ENCODE peak calls at places on chromosomes 5 and 9, in seven cellular contexts. One of them, this sample, is unnamed.

GRCh38 chr5:73434461-73434860 is 14.1 kb downstream of the FOXD1 start:
- DNase-seq in activated T-cell treated with anti-CD3 and anti-CD28 coated beads for 48 hours: no peak
- DNase-seq in HFF-Myc: no peak
- DNase-seq in Right ventricle myocardium inferior: no peak
- DNase-seq in HT1080: no peak
- DNase-seq in AG10803: no peak
- DNase-seq in left ventricle myocardium inferior: no peak
- DNase-seq in this sample: no peak

GRCh38 chr5:85453026-85453349 is 1068.3 kb upstream of the EDIL3 start:
- DNase-seq in activated T-cell treated with anti-CD3 and anti-CD28 coated beads for 48 hours: no peak
- DNase-seq in HFF-Myc: no peak
- DNase-seq in Right ventricle myocardium inferior: no peak
- DNase-seq in HT1080: peak
- DNase-seq in AG10803: no peak
- DNase-seq in left ventricle myocardium inferior: no peak
- DNase-seq in this sample: no peak

GRCh38 chr9:581673-582497 is 259.6 kb upstream of the DMRT1 start:
- DNase-seq in activated T-cell treated with anti-CD3 and anti-CD28 coated beads for 48 hours: no peak
- DNase-seq in HFF-Myc: no peak
- DNase-seq in Right ventricle myocardium inferior: no peak
- DNase-seq in HT1080: peak
- DNase-seq in AG10803: no peak
- DNase-seq in left ventricle myocardium inferior: no peak
- DNase-seq in this sample: no peak

GRCh38 chr5:134005415-134006118 is 792 bp upstream of the VDAC1 start:
- DNase-seq in activated T-cell treated with anti-CD3 and anti-CD28 coated beads for 48 hours: no peak
- DNase-seq in HFF-Myc: no peak
- DNase-seq in Right ventricle myocardium inferior: no peak
- DNase-seq in HT1080: no peak
- DNase-seq in AG10803: peak
- DNase-seq in left ventricle myocardium inferior: peak
- DNase-seq in this sample: no peak

GRCh38 chr5:95920822-95921221 is 40.8 kb downstream of the ELL2 start:
- DNase-seq in activated T-cell treated with anti-CD3 and anti-CD28 coated beads for 48 hours: no peak
- DNase-seq in HFF-Myc: no peak
- DNase-seq in Right ventricle myocardium inferior: no peak
- DNase-seq in HT1080: no peak
- DNase-seq in AG10803: no peak
- DNase-seq in left ventricle myocardium inferior: no peak
- DNase-seq in this sample: no peak

GRCh38 chr5:139514486-139514856 is 31.9 kb upstream of the STING1 start:
- DNase-seq in activated T-cell treated with anti-CD3 and anti-CD28 coated beads for 48 hours: no peak
- DNase-seq in HFF-Myc: no peak
- DNase-seq in Right ventricle myocardium inferior: no peak
- DNase-seq in HT1080: peak
- DNase-seq in AG10803: no peak
- DNase-seq in left ventricle myocardium inferior: no peak
- DNase-seq in this sample: no peak

GRCh38 chr5:81994679-81995078 is 22.9 kb downstream of the ATG10 start:
- DNase-seq in activated T-cell treated with anti-CD3 and anti-CD28 coated beads for 48 hours: no peak
- DNase-seq in HFF-Myc: no peak
- DNase-seq in Right ventricle myocardium inferior: no peak
- DNase-seq in HT1080: no peak
- DNase-seq in AG10803: no peak
- DNase-seq in left ventricle myocardium inferior: no peak
- DNase-seq in this sample: peak

GRCh38 chr9:36319806-36320205 is 61.6 kb upstream of the GNE start:
- DNase-seq in activated T-cell treated with anti-CD3 and anti-CD28 coated beads for 48 hours: no peak
- DNase-seq in HFF-Myc: no peak
- DNase-seq in Right ventricle myocardium inferior: no peak
- DNase-seq in HT1080: no peak
- DNase-seq in AG10803: peak
- DNase-seq in left ventricle myocardium inferior: no peak
- DNase-seq in this sample: no peak

GRCh38 chr9:135507104-135508035 is 6.9 kb downstream of the MRPS2 start:
- DNase-seq in activated T-cell treated with anti-CD3 and anti-CD28 coated beads for 48 hours: no peak
- DNase-seq in HFF-Myc: no peak
- DNase-seq in Right ventricle myocardium inferior: no peak
- DNase-seq in HT1080: no peak
- DNase-seq in AG10803: no peak
- DNase-seq in left ventricle myocardium inferior: no peak
- DNase-seq in this sample: no peak

This sample was measured in fibroblast of the aortic adventitia.